ENCODE peak calls at places on chromosomes 6 and 20, in ten cellular contexts. E is germinal center; Q is cardiac fibroblast; O is activated CD8-positive, alpha-beta memory T cell treated with anti-CD3 and anti-CD28 coated beads, Interleukin-2, amount 10 ng/mL, durations not matched to agents 7 days and 5 days; K is activated T-helper 2 cell treated with anti-CD3 and anti-CD28 coated beads, Interferon-gamma antibody, Interleukin-2, Interleukin-4, amounts not matched to agents 10 μg/mL and 5 μg/mL and 100 μg/mL, durations not matched to agents 14 hours and 24 hours and 36 hours; F is WTC11; Y is EL; H is RWPE2; X is NCI-H1436 treated with DMSO at 0.1 percent for 48 hours; W is stimulated activated effector memory CD8-positive, alpha-beta T cell treated with anti-CD3 and anti-CD28 coated beads, Interleukin-12 subunit alpha, Interleukin-12 subunit beta, amount 100 ng/mL, for 72 hours. T is an unnamed sample.

GRCh38 chr6:4849628-4850027 is 73.4 kb downstream of the CDYL start:
- DNase-seq in W (no peak), O (no peak), Q (no peak), X (no peak), K (no peak), H (no peak), E (no peak), F (no peak), Y (no peak), T (no peak)

GRCh38 chr6:117384659-117385058 is 41.1 kb downstream of the ROS1 start:
- DNase-seq in F (no peak), W (no peak), H (no peak), K (no peak), E (no peak), O (no peak), X (no peak), Y (no peak), Q (no peak), T (no peak)

GRCh38 chr6:90286884-90287488 is 9.7 kb downstream of the BACH2 start:
- DNase-seq in E (peak), X (no peak), O (peak), K (peak), W (peak), H (no peak), F (peak), Y (peak), Q (peak), T (peak)

GRCh38 chr6:34953084-34954025 is 64.3 kb downstream of the ANKS1A start:
- DNase-seq in Y (peak), F (no peak), K (no peak), Q (peak), W (no peak), E (no peak), H (no peak), X (no peak), O (no peak), T (peak)

GRCh38 chr20:47677314-47678129 is 107.8 kb downstream of the SULF2 start:
- DNase-seq in K (peak), W (peak), Q (peak), F (peak), O (peak), X (no peak), Y (peak), H (peak), E (peak), T (no peak)

GRCh38 chr6:19327246-19327645 is 509.9 kb upstream of the ID4 start:
- DNase-seq in W (no peak), X (no peak), F (no peak), Q (peak), K (no peak), Y (peak), O (no peak), E (no peak), H (no peak), T (peak)

GRCh38 chr6:17427617-17428016 is 34.2 kb downstream of the CAP2 start:
- DNase-seq in H (no peak), O (no peak), K (no peak), Y (no peak), F (no peak), E (no peak), X (no peak), Q (no peak), W (no peak), T (no peak)

GRCh38 chr6:53244958-53245357 is 96.3 kb upstream of the GCM1 start:
- DNase-seq in K (no peak), E (peak), X (no peak), H (no peak), Y (no peak), F (no peak), O (no peak), Q (no peak), W (no peak), T (no peak)

GRCh38 chr20:19056909-19057308 is 155.5 kb upstream of the SLC24A3 start:
- DNase-seq in E (no peak), H (no peak), X (no peak), O (no peak), Y (no peak), Q (no peak), F (peak), W (no peak), K (no peak), T (no peak)

GRCh38 chr20:25579081-25579770 is 6.1 kb downstream of the NINL start:
- DNase-seq in H (no peak), E (no peak), W (no peak), F (peak), K (no peak), X (no peak), O (no peak), Q (no peak), Y (no peak), T (no peak)

GRCh38 chr6:21277601-21278043 is 315.9 kb upstream of the SOX4 start:
- DNase-seq in W (no peak), H (no peak), Q (no peak), O (no peak), X (no peak), K (no peak), Y (no peak), E (no peak), F (no peak), T (no peak)

GRCh38 chr6:142861711-142862110 is 83.3 kb downstream of the HIVEP2 start:
- DNase-seq in Y (no peak), O (no peak), Q (no peak), F (no peak), E (no peak), X (no peak), W (no peak), K (no peak), H (no peak), T (no peak)

GRCh38 chr6:167755461-167755860 is 71.2 kb upstream of the AFDN start:
- DNase-seq in E (no peak), Y (no peak), W (no peak), K (no peak), F (no peak), O (no peak), Q (no peak), X (no peak), H (no peak), T (no peak)

GRCh38 chr20:63127700-63128364 is 88.1 kb downstream of the YTHDF1 start:
- DNase-seq in E (no peak), F (peak), H (peak), W (no peak), Q (no peak), X (no peak), K (no peak), O (no peak), Y (no peak), T (no peak)

GRCh38 chr6:44309631-44310030 is 3.5 kb downstream of the AARS2 start:
- DNase-seq in O (no peak), Y (no peak), F (no peak), K (no peak), H (no peak), X (no peak), Q (no peak), E (no peak), W (no peak), T (no peak)

GRCh38 chr6:77124604-77125003 is 338.7 kb downstream of the HTR1B start:
- DNase-seq in E (no peak), H (no peak), O (no peak), W (no peak), Q (no peak), F (no peak), Y (peak), K (no peak), X (no peak), T (no peak)

GRCh38 chr6:111750753-111751684 is 122.2 kb downstream of the FYN start:
- DNase-seq in K (peak), E (peak), O (peak), Q (peak), Y (no peak), F (peak), X (no peak), H (no peak), W (no peak), T (peak)

GRCh38 chr20:38471987-38472512 is 593 bp upstream of the RALGAPB start:
- DNase-seq in K (no peak), E (no peak), H (no peak), Y (no peak), X (no peak), W (no peak), Q (no peak), O (no peak), F (no peak), T (no peak)

GRCh38 chr6:135170849-135171248 is 10.3 kb upstream of the MYB start:
- DNase-seq in H (no peak), X (no peak), Q (no peak), F (no peak), O (no peak), E (no peak), Y (no peak), K (no peak), W (no peak), T (no peak)

GRCh38 chr6:158910484-158911075 is 89.4 kb downstream of the RSPH3 start:
- DNase-seq in H (no peak), Y (no peak), X (no peak), K (no peak), O (no peak), F (peak), W (no peak), Q (no peak), E (peak), T (no peak)

GRCh38 chr6:166728884-166729530 is 102.0 kb upstream of the RPS6KA2 start:
- DNase-seq in E (no peak), H (peak), O (no peak), F (no peak), Y (no peak), X (no peak), K (no peak), W (no peak), Q (no peak), T (no peak)

GRCh38 chr6:119040636-119041035 is 37.8 kb downstream of the FAM184A start:
- DNase-seq in E (no peak), W (no peak), Q (no peak), X (no peak), O (no peak), K (no peak), F (no peak), H (no peak), Y (no peak), T (no peak)

GRCh38 chr6:11093065-11093590 is 506 bp upstream of the SMIM13 start:
- DNase-seq in K (no peak), H (no peak), O (peak), X (no peak), F (no peak), E (peak), Q (peak), W (no peak), Y (no peak), T (no peak)

GRCh38 chr6:32128751-32129296 is 778 bp upstream of the ATF6B start:
- DNase-seq in H (no peak), K (no peak), Y (no peak), W (no peak), O (no peak), F (no peak), E (no peak), Q (no peak), X (no peak), T (no peak)

T was measured in fibroblast of the aortic adventitia.